ENCODE peak calls at places on chromosomes 12 and 14, in ten cellular contexts. P, X, W, T, B, G, U, M, S and Q are unnamed samples.

GRCh38 chr12:60148109-60148508 is 552.3 kb downstream of the SLC16A7 start:
- DNase-seq in S (no peak), T (no peak), W (no peak), M (no peak), X (no peak), B (no peak), P (peak), G (no peak), U (no peak), Q (no peak)

GRCh38 chr14:63308723-63309317 is 9.9 kb downstream of the GPHB5 start:
- DNase-seq in G (no peak), W (no peak), U (no peak), P (peak), S (no peak), M (peak), X (no peak), B (peak), T (no peak), Q (no peak)

GRCh38 chr12:104566244-104566993 is 109.7 kb downstream of the CHST11 start:
- DNase-seq in G (no peak), P (no peak), T (peak), X (no peak), U (no peak), W (no peak), B (no peak), S (no peak), M (no peak), Q (no peak)

GRCh38 chr14:99612737-99613330 is 8.8 kb upstream of the CCDC85C start:
- DNase-seq in X (peak), S (no peak), T (no peak), W (no peak), M (no peak), G (no peak), B (no peak), P (no peak), U (no peak), Q (no peak)

GRCh38 chr12:39572551-39572950 is 47.1 kb downstream of the ABCD2 start:
- DNase-seq in S (no peak), W (no peak), G (no peak), T (no peak), M (no peak), B (no peak), P (no peak), X (no peak), U (no peak), Q (no peak)

GRCh38 chr12:112839386-112839972 is 47.9 kb downstream of the RPH3A start:
- DNase-seq in M (no peak), B (no peak), X (no peak), T (no peak), W (no peak), G (no peak), S (no peak), P (peak), U (no peak), Q (no peak)

GRCh38 chr12:113244015-113244983 is 23.0 kb downstream of the TPCN1 start:
- DNase-seq in P (peak), M (no peak), S (no peak), W (no peak), T (peak), U (peak), B (no peak), X (peak), G (peak), Q (no peak)

GRCh38 chr12:63845726-63846125 is 1.2 kb downstream of the SRGAP1 start:
- DNase-seq in X (no peak), M (no peak), G (no peak), S (no peak), P (peak), U (no peak), T (no peak), B (no peak), W (no peak), Q (no peak)

GRCh38 chr12:3313655-3314305 is 177.2 kb upstream of the PRMT8 start:
- DNase-seq in X (no peak), T (peak), M (peak), G (peak), W (no peak), U (no peak), B (peak), P (peak), S (no peak), Q (no peak)

GRCh38 chr12:91441996-91442395 is 259.4 kb upstream of the DCN start:
- DNase-seq in B (no peak), P (no peak), S (no peak), W (no peak), G (no peak), X (no peak), M (no peak), U (no peak), T (no peak), Q (no peak)

GRCh38 chr12:105455250-105455649 is 124.8 kb downstream of the C12orf75 start:
- DNase-seq in M (no peak), W (no peak), U (no peak), B (no peak), X (no peak), P (no peak), S (no peak), T (no peak), G (no peak), Q (no peak)

GRCh38 chr14:104140463-104141331 is 2.3 kb downstream of the KIF26A start:
- DNase-seq in S (no peak), M (peak), T (no peak), B (no peak), U (no peak), W (no peak), X (peak), G (no peak), P (no peak), Q (no peak)

GRCh38 chr12:49825360-49825970 is 2.7 kb downstream of the NCKAP5L start:
- DNase-seq in U (no peak), G (no peak), M (no peak), P (no peak), T (no peak), S (no peak), B (no peak), X (peak), W (no peak), Q (no peak)

GRCh38 chr12:95202691-95203476 is 14.4 kb downstream of the FGD6 start:
- DNase-seq in G (no peak), S (no peak), T (no peak), P (peak), X (no peak), M (no peak), U (no peak), B (no peak), W (no peak), Q (no peak)

GRCh38 chr12:130280226-130280625 is 57.5 kb upstream of the PIWIL1 start:
- DNase-seq in X (no peak), P (no peak), T (no peak), S (no peak), B (no peak), G (no peak), W (no peak), M (no peak), U (no peak), Q (no peak)

GRCh38 chr12:131264625-131265024 is 310.9 kb downstream of the ADGRD1 start:
- DNase-seq in U (no peak), S (no peak), B (no peak), G (peak), X (no peak), P (no peak), T (no peak), M (no peak), W (no peak), Q (no peak)

GRCh38 chr14:77032483-77032853 is 4.0 kb upstream of the IRF2BPL start:
- DNase-seq in S (no peak), B (no peak), P (no peak), X (no peak), G (no peak), M (no peak), U (no peak), W (no peak), T (no peak), Q (no peak)

GRCh38 chr14:80586116-80586515 is 355.4 kb downstream of the CEP128 start:
- DNase-seq in W (no peak), M (no peak), B (no peak), T (no peak), S (no peak), U (no peak), X (no peak), P (no peak), G (no peak), Q (no peak)

GRCh38 chr14:85483652-85484051 is 46.3 kb upstream of the FLRT2 start:
- DNase-seq in B (no peak), T (no peak), G (no peak), U (no peak), W (no peak), P (peak), S (no peak), X (no peak), M (no peak), Q (no peak)
- H3K27ac ChIP-seq in B (no peak), T (no peak), G (no peak), U (no peak), W (no peak), P (no peak), S (no peak), X (no peak), M (no peak), Q (no peak)

GRCh38 chr14:102078344-102078743 is 8.5 kb downstream of the HSP90AA1 start:
- DNase-seq in X (no peak), S (no peak), M (no peak), W (no peak), B (no peak), U (no peak), G (no peak), T (no peak), P (no peak), Q (no peak)

GRCh38 chr14:102078840-102079699 is 7.8 kb downstream of the HSP90AA1 start:
- DNase-seq in G (no peak), W (no peak), U (no peak), P (no peak), T (no peak), X (no peak), S (no peak), M (no peak), B (no peak), Q (no peak)

GRCh38 chr14:102079700-102079979 is 7.2 kb downstream of the HSP90AA1 start:
- DNase-seq in S (no peak), P (no peak), W (no peak), B (no peak), T (no peak), G (no peak), M (no peak), X (no peak), U (no peak), Q (no peak)

GRCh38 chr14:102081231-102082080 is 5.4 kb downstream of the HSP90AA1 start:
- DNase-seq in X (no peak), P (no peak), W (no peak), M (no peak), B (no peak), S (no peak), G (no peak), T (no peak), U (no peak), Q (no peak)

DNA sequence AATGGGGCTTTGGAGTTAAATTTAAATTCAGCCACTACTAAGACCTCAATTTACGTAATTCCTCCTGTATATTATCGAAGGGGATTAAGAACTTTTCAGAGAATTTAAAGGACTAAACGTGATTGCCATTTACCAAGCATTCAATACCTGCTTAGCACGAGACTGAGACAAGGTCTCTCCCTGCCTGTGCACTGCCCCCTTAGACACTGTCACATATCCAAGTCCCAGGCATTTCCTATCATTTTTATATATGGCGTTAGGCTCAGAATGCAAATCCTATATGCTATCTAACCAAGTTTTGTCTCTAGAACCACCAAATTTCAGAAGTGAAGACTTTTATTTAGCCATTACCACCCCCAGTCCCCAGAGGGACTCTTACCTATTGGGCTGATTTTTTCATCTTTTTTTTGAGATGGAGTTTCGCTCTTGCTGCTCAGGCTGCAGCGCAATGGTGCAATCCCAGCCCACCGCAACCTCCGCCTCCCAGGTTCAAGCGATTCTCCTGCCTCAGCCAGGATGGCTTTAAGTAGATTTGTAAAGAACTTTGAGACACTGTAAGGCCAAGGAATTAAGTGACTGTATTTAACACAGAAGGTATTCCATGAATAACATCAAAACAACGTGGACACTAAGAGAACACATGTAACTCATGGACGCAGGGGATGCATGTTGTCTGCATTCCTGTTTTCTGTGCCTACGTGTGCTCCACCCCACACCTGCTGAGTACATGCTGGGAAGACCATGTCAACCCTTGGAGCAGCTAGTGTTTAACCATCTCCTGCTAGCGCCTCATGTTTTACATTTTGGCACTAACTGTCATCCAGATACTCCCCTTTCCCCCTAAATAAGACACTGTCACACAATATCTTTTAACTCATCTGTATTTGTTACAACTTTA is 6.4 kb downstream of the HSP90AA1 start:
- DNase-seq in M (no peak), U (no peak), B (no peak), S (no peak), G (no peak), X (no peak), W (no peak), T (no peak), P (no peak), Q (no peak)
- H3K27ac ChIP-seq in M (no peak), U (no peak), B (no peak), S (no peak), G (no peak), X (no peak), W (no peak), T (no peak), P (no peak), Q (no peak)

GRCh38 chr14:92990456-92991430 is 67.8 kb downstream of the CHGA start:
- DNase-seq in T (no peak), S (no peak), X (peak), P (no peak), M (no peak), G (no peak), U (no peak), B (no peak), W (no peak), Q (no peak)

GRCh38 chr14:92993302-92993701 is 70.4 kb downstream of the CHGA start:
- DNase-seq in B (no peak), T (no peak), U (no peak), S (no peak), W (no peak), M (no peak), X (peak), P (no peak), G (peak), Q (no peak)

GRCh38 chr14:92988786-92989755 is 66.1 kb downstream of the CHGA start:
- DNase-seq in X (peak), G (no peak), T (no peak), P (no peak), M (no peak), S (no peak), U (no peak), B (no peak), W (no peak), Q (no peak)

GRCh38 chr14:92994131-92994676 is 71.3 kb downstream of the CHGA start:
- DNase-seq in U (no peak), S (no peak), X (peak), W (no peak), B (no peak), P (no peak), T (no peak), G (no peak), M (no peak), Q (no peak)

GRCh38 chr14:92991536-92991935 is 68.6 kb downstream of the CHGA start:
- DNase-seq in S (no peak), U (no peak), X (peak), W (no peak), T (no peak), B (no peak), M (no peak), G (no peak), P (no peak), Q (no peak)
- H3K27ac ChIP-seq in S (no peak), U (no peak), X (no peak), W (no peak), T (no peak), B (no peak), M (no peak), G (peak), P (no peak), Q (no peak)

GRCh38 chr12:124440031-124440626 is 127.3 kb downstream of the NCOR2 start:
- DNase-seq in T (no peak), M (no peak), B (no peak), U (no peak), G (no peak), S (no peak), P (no peak), X (peak), W (no peak), Q (no peak)
- H3K27ac ChIP-seq in T (no peak), M (no peak), B (no peak), U (peak), G (no peak), S (no peak), P (peak), X (no peak), W (no peak), Q (peak)

GRCh38 chr12:54749191-54749818 is 101.1 kb upstream of the DCD start:
- DNase-seq in X (no peak), T (no peak), G (peak), U (no peak), W (peak), S (no peak), B (peak), M (no peak), P (peak), Q (no peak)
- H3K27ac ChIP-seq in X (no peak), T (no peak), G (no peak), U (no peak), W (no peak), S (no peak), B (no peak), M (no peak), P (no peak), Q (no peak)

DNA sequence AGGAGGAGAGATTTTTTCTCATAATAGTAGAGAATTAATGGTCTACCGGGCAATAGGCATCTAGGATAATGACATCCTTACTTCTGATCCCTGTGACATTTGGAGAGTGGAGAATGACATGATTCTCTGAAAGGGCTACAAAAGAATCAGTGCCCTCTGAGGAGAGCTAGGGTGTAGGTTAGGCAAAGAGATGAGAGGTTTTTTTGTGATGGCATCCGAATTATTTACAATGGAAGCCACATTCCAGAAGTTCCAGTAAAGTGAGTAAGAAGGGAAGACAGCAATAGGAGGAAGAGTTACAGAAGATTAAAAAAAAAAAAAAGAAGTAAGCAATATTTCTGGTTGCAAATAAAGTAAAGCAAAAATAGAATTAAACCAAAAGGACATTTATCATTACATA is 478.0 kb downstream of the RMST start:
- DNase-seq in P (no peak), T (no peak), W (no peak), X (no peak), S (no peak), G (no peak), U (no peak), B (no peak), M (no peak), Q (no peak)
- H3K27ac ChIP-seq in P (no peak), T (no peak), W (no peak), X (no peak), S (no peak), G (no peak), U (no peak), B (no peak), M (no peak), Q (no peak)

GRCh38 chr12:62762645-62763044 is 172.3 kb downstream of the PPM1H start:
- DNase-seq in U (no peak), X (no peak), W (no peak), S (no peak), G (no peak), M (no peak), B (no peak), P (no peak), T (no peak), Q (no peak)
- H3K27ac ChIP-seq in U (no peak), X (no peak), W (no peak), S (no peak), G (no peak), M (no peak), B (no peak), P (no peak), T (no peak), Q (no peak)

GRCh38 chr12:21637985-21638891 is 19.4 kb downstream of the LDHB start:
- DNase-seq in B (no peak), S (no peak), W (no peak), M (no peak), P (no peak), G (no peak), T (no peak), X (no peak), U (no peak), Q (no peak)

GRCh38 chr12:21647179-21647578 is 10.5 kb downstream of the LDHB start:
- DNase-seq in G (no peak), T (no peak), B (no peak), U (no peak), P (no peak), S (no peak), M (no peak), W (no peak), X (no peak), Q (no peak)

GRCh38 chr12:21643758-21644157 is 13.9 kb downstream of the LDHB start:
- DNase-seq in U (no peak), X (no peak), M (no peak), T (no peak), S (no peak), W (no peak), B (no peak), P (no peak), G (no peak), Q (no peak)

GRCh38 chr12:21644516-21644915 is 13.1 kb downstream of the LDHB start:
- DNase-seq in S (no peak), U (no peak), T (no peak), P (no peak), X (no peak), G (no peak), B (no peak), W (no peak), M (no peak), Q (no peak)

GRCh38 chr12:21642707-21643389 is 14.8 kb downstream of the LDHB start:
- DNase-seq in G (no peak), S (no peak), P (no peak), B (no peak), M (no peak), T (no peak), W (no peak), U (no peak), X (no peak), Q (no peak)
- H3K27ac ChIP-seq in G (no peak), S (no peak), P (no peak), B (no peak), M (no peak), T (no peak), W (no peak), U (no peak), X (no peak), Q (no peak)